ENCODE peak calls at places on chromosomes 6 and 20, in six cellular contexts. D is HEK293T, H is GM12878, B is IMR-90, Z is HepG2, G is K562. L is an unnamed sample.

GRCh38 chr6:53728570-53729194 is 63.1 kb upstream of the KLHL31 start:
- DNase-seq in D (peak), H (no peak), B (peak), Z (peak), G (peak), L (peak)

GRCh38 chr20:56893206-56893605 is 264.1 kb downstream of the TFAP2C start:
- DNase-seq in D (no peak), H (no peak), B (no peak), Z (no peak), G (peak), L (no peak)

GRCh38 chr20:62704341-62704948 is 4.2 kb upstream of the NTSR1 start:
- DNase-seq in D (peak), H (no peak), B (peak), Z (peak), G (no peak), L (peak)

GRCh38 chr20:19802492-19803158 is 44.6 kb downstream of the RIN2 start:
- DNase-seq in D (no peak), H (no peak), B (peak), Z (peak), G (no peak), L (peak)

GRCh38 chr6:43472515-43472914 is 4.9 kb upstream of the TJAP1 start:
- DNase-seq in D (no peak), H (no peak), B (no peak), Z (no peak), G (no peak), L (no peak)

GRCh38 chr6:43052842-43053544 is 658 bp downstream of the CUL7 start:
- DNase-seq in D (peak), H (no peak), B (peak), Z (no peak), G (peak), L (peak)

GRCh38 chr20:3134151-3134550 is 25.5 kb downstream of the FASTKD5 start:
- DNase-seq in D (no peak), H (no peak), B (peak), Z (no peak), G (no peak), L (no peak)

GRCh38 chr6:3867616-3868502 is 18.7 kb downstream of the FAM50B start:
- DNase-seq in D (no peak), H (no peak), B (peak), Z (no peak), G (no peak), L (no peak)

GRCh38 chr6:16336056-16336810 is 97.8 kb downstream of the GMPR start:
- DNase-seq in D (no peak), H (no peak), B (no peak), Z (no peak), G (no peak), L (no peak)

GRCh38 chr6:43199912-43200311 is 17.9 kb downstream of the CUL9 start:
- DNase-seq in D (no peak), H (no peak), B (no peak), Z (no peak), G (no peak), L (no peak)

GRCh38 chr20:45069261-45069660 is 31.7 kb downstream of the KCNS1 start:
- DNase-seq in D (no peak), H (no peak), B (no peak), Z (no peak), G (no peak), L (no peak)

GRCh38 chr6:15887491-15888461 is 224.9 kb upstream of the DTNBP1 start:
- DNase-seq in D (no peak), H (no peak), B (no peak), Z (no peak), G (no peak), L (no peak)

GRCh38 chr6:132300323-132300949 is 100.8 kb downstream of the MOXD1 start:
- DNase-seq in D (peak), H (no peak), B (peak), Z (peak), G (peak), L (peak)

GRCh38 chr6:2111162-2111677 is 134.2 kb downstream of the GMDS start:
- DNase-seq in D (no peak), H (peak), B (peak), Z (no peak), G (no peak), L (peak)

GRCh38 chr6:37373822-37374514 is 20.2 kb downstream of the RNF8 start:
- DNase-seq in D (no peak), H (no peak), B (no peak), Z (no peak), G (no peak), L (no peak)

GRCh38 chr6:16651871-16652270 is 109.4 kb downstream of the ATXN1 start:
- DNase-seq in D (no peak), H (no peak), B (no peak), Z (no peak), G (no peak), L (no peak)

GRCh38 chr6:92495246-92495645 is 924.1 kb downstream of the EPHA7 start:
- DNase-seq in D (no peak), H (no peak), B (no peak), Z (no peak), G (no peak), L (no peak)

GRCh38 chr6:53239526-53239925 is 90.9 kb upstream of the GCM1 start:
- DNase-seq in D (no peak), H (no peak), B (no peak), Z (no peak), G (no peak), L (no peak)

GRCh38 chr6:113856571-113857564 is at the start of gene MARCKS:
- DNase-seq in D (peak), H (no peak), B (peak), Z (peak), G (peak), L (peak)

GRCh38 chr20:5080384-5080877 is 39.3 kb downstream of the PCNA start:
- DNase-seq in D (no peak), H (peak), B (peak), Z (no peak), G (no peak), L (no peak)

GRCh38 chr6:33424855-33425667 is 5.2 kb downstream of the SYNGAP1 start:
- DNase-seq in D (no peak), H (no peak), B (no peak), Z (no peak), G (peak), L (no peak)

GRCh38 chr6:4573958-4574481 is 202.2 kb upstream of the CDYL start:
- DNase-seq in D (no peak), H (no peak), B (peak), Z (no peak), G (no peak), L (no peak)

GRCh38 chr20:13670160-13670559 is 31.4 kb upstream of the TASP1 start:
- DNase-seq in D (no peak), H (no peak), B (no peak), Z (no peak), G (no peak), L (no peak)
- TF ChIP-seq BHLHE40 in D (no peak), H (no peak), B (no peak), Z (no peak), G (no peak), L (no peak)

GRCh38 chr6:112254921-112255320 is 554 bp upstream of the LAMA4 start:
- DNase-seq in D (no peak), H (no peak), B (no peak), Z (no peak), G (no peak), L (no peak)
- TF ChIP-seq BHLHE40 in D (no peak), H (no peak), B (no peak), Z (no peak), G (no peak), L (no peak)

DNA sequence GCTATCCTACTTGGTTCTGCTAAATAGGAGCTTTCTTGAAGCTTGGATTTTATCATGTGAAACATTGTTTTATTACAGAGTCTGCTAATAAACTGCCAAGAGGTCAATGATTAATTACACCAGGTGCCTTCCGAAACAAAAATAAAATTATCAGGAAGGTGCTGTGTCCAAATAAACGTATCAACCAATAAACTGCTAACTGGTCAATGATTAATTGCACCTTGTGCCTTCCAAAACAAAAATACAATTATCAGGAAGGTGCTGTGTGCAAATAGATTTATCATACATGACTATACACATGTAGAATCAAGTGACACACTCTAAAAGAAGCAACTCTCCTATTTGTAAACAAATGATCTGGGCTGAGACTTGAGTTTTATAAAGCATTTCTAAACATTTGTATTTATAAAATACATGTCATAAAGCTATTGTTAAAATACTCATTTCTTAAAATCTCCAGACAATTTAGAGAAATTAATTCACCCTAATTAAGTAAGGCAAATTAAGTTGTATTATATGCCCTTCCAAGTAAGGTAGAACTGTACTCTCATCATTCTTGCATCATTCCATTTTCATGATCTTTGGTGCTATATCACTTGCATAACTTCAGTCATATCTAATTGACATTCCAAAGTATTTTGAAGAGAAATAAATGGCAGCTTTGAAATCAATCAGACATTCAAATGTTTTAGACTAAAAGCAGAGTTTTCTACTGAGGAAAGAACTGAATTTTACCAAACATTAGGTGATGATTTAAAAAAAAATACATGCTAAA is 26.8 kb downstream of the SPTLC3 start:
- DNase-seq in D (no peak), H (no peak), B (no peak), Z (no peak), G (no peak), L (no peak)
- TF ChIP-seq BHLHE40 in D (no peak), H (no peak), B (no peak), Z (no peak), G (no peak), L (no peak)

GRCh38 chr6:111032493-111033140 is 50.8 kb downstream of the RPF2 start:
- DNase-seq in D (no peak), H (no peak), B (peak), Z (no peak), G (no peak), L (no peak)
- TF ChIP-seq BHLHE40 in D (no peak), H (no peak), B (no peak), Z (no peak), G (no peak), L (no peak)

DNA sequence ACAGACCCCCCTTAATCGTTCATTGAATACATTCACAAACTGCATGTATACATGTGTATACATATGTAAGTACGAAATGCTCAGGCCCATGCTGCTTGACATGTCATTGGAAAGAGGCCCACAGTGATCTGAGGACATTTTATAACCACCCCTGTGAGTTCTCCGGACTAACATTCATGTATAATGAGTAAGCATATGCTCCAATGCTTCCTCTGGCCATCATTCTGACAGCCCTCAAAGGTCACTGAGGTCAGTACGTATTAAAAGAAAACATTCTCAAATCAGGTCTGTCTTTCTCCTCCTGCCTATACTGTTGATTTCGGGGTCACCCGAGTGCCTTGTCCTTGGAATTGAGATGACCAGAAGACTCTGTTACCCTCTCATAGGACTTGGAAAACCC is 54.9 kb downstream of the TENT5A start:
- DNase-seq in D (no peak), H (no peak), B (peak), Z (peak), G (no peak), L (no peak)
- TF ChIP-seq BHLHE40 in D (no peak), H (no peak), B (no peak), Z (no peak), G (no peak), L (no peak)

GRCh38 chr6:109311481-109311880 is 70.8 kb downstream of the CD164 start:
- DNase-seq in D (no peak), H (no peak), B (no peak), Z (no peak), G (no peak), L (no peak)
- TF ChIP-seq BHLHE40 in D (no peak), H (no peak), B (no peak), Z (no peak), G (no peak), L (no peak)

GRCh38 chr6:98871057-98871456 is 36.7 kb downstream of the POU3F2 start:
- DNase-seq in D (no peak), H (no peak), B (no peak), Z (no peak), G (no peak), L (no peak)

GRCh38 chr6:98880486-98880885 is 46.1 kb downstream of the POU3F2 start:
- DNase-seq in D (no peak), H (peak), B (no peak), Z (no peak), G (no peak), L (no peak)

GRCh38 chr6:98877250-98877649 is 42.9 kb downstream of the POU3F2 start:
- DNase-seq in D (no peak), H (no peak), B (no peak), Z (no peak), G (no peak), L (no peak)

GRCh38 chr6:98871821-98872220 is 37.4 kb downstream of the POU3F2 start:
- DNase-seq in D (no peak), H (no peak), B (no peak), Z (no peak), G (no peak), L (no peak)

DNA sequence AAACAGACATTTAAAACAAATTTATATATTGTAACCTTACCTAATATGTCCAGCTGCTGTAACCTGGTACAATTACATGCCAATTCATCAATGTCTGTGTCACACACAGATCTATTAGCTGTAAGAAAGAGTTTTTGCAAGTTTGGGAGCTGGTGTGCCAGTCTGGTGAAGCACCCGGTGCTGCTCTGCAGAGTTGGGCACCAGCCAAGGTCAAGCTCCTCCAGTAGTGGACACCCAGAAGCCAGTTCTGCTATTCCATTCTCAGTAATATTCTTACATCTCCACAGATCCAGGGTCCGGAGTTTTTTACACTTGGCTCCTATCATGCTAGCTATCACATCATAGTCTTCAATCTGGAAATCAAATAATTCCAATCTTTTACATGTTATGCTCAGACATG is 41.0 kb downstream of the POU3F2 start:
- DNase-seq in D (no peak), H (no peak), B (no peak), Z (no peak), G (no peak), L (no peak)
- TF ChIP-seq BHLHE40 in D (no peak), H (no peak), B (no peak), Z (no peak), G (no peak), L (no peak)

DNA sequence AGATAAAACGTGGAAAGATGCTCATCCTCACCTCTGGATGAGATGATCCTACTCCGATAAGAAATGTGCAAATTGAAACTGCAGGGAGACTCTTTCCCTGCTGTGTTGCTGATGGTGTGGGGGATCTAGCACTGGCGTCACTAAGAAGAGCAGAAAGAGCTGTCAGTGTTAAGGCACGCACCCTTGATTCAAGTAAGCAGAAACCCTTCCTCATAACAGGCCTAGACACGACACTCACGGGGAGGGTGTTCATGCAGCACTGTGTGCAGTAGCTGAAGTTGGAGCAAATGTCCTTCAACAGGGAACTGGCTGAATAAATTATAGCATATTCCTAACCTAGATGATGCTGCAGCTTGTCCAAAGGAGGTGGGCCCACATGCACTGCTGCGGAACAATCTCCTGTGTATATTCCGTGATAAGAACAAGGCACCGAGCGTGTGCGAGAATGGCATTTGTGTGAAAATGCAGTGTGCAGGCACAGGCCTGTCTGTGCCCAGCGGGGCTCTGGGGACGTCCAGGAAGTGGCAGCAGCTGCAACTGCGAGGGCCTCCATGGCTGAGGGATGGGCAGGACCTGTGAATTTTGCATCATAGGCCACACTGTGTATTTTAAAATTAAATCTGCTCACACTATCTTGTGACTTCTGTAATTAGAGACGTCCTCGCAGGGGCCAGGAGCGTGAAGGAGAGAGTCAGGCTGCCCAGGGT is 64.0 kb downstream of the TCP11 start:
- DNase-seq in D (no peak), H (no peak), B (no peak), Z (no peak), G (no peak), L (no peak)
- TF ChIP-seq BHLHE40 in D (no peak), H (no peak), B (no peak), Z (no peak), G (no peak), L (no peak)

GRCh38 chr6:90192857-90193256 is 103.8 kb downstream of the BACH2 start:
- DNase-seq in D (no peak), H (no peak), B (no peak), Z (no peak), G (no peak), L (no peak)

GRCh38 chr6:90190752-90191393 is 105.8 kb downstream of the BACH2 start:
- DNase-seq in D (no peak), H (no peak), B (no peak), Z (no peak), G (no peak), L (no peak)

GRCh38 chr6:90195094-90195793 is 101.4 kb downstream of the BACH2 start:
- DNase-seq in D (no peak), H (no peak), B (no peak), Z (no peak), G (no peak), L (no peak)

GRCh38 chr6:90193359-90193758 is 103.3 kb downstream of the BACH2 start:
- DNase-seq in D (no peak), H (no peak), B (no peak), Z (no peak), G (no peak), L (no peak)

DNA sequence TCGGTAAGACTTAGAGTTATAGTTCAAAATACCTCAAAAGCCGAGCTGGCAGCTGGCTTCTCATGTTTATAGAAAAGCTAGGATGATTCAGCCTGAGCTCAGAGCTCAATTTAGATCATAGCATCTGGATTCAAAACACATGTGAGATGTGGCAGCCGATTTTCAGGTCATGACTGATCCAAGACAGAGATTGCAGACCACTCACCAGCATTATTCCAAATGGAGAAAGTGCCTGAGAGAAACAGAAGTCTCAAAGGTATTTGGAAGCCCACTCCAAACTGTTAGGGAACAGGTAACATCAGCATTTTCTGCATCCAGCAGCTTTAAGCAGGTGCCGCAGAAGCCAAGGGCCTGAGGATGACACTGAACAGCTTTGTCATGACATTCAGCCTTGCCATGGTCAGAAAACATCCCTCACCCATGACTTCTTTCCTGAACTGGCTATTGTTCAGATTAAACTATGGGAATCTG is 102.2 kb downstream of the BACH2 start:
- DNase-seq in D (no peak), H (no peak), B (peak), Z (no peak), G (no peak), L (no peak)
- TF ChIP-seq BHLHE40 in D (no peak), H (no peak), B (peak), Z (no peak), G (no peak), L (no peak)

DNA sequence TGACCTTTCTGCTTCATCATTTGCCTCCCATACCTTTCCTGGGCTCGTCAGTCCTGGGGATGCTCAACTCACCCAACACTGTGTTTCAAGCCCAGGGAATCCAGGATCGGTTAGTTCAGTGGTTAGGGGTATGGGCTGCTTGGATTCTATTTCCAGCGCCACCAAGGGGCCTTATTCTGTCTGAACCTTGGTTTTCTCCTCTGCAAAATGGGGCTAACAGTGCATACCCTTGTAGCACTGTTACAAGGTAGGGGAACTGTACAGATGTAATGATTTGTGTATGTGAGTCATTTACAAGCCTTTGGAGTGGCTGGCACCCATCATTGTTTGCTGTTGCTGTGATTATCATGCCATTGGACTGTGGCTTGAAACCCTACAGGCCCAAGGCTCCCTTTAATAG is 14.5 kb upstream of the CSNK2A1 start:
- DNase-seq in D (no peak), H (no peak), B (no peak), Z (no peak), G (no peak), L (no peak)
- TF ChIP-seq BHLHE40 in D (no peak), H (no peak), B (no peak), Z (no peak), G (no peak), L (no peak)

L was measured in A549.